ENCODE peak calls at places on chromosome 20, in ten cellular contexts. F is kidney epithelial cell; N is cardiac muscle cell; O is astrocyte; P is colonic mucosa; Z is GM23248; S is pancreas; V is fibroblast of lung; L is aorta; C is CD4-positive, alpha-beta memory T cell. H is an unnamed sample. For H3K27me3, the result is how much of the 10 kb centered on the place peaks cover.

GRCh38 chr20:32737371-32738223 is 5.7 kb downstream of the COMMD7 start:
- DNase-seq in F (no peak), N (no peak), O (peak), P (no peak), Z (peak), S (no peak), V (peak), L (no peak), C (peak), H (no peak)

GRCh38 chr20:54643761-54644160 is 168.4 kb downstream of the DOK5 start:
- DNase-seq in F (peak), N (no peak), O (peak), P (no peak), Z (peak), S (peak), V (peak), L (peak), C (no peak), H (no peak)

GRCh38 chr20:23664954-23665353 is 23.9 kb downstream of the CST4 start:
- DNase-seq in F (no peak), N (no peak), O (no peak), P (no peak), Z (no peak), S (no peak), V (no peak), L (no peak), C (no peak), H (no peak)

GRCh38 chr20:10074513-10074912 is 39.7 kb downstream of the ANKEF1 start:
- DNase-seq in F (peak), N (no peak), O (peak), P (no peak), Z (peak), S (no peak), V (peak), L (no peak), C (no peak), H (no peak)

GRCh38 chr20:59650418-59650817 is 46.1 kb downstream of the PHACTR3 start:
- DNase-seq in F (no peak), N (no peak), O (no peak), P (no peak), Z (no peak), S (no peak), V (no peak), L (no peak), C (no peak), H (no peak)

GRCh38 chr20:20491110-20491783 is 123.3 kb downstream of the INSM1 start:
- DNase-seq in F (no peak), N (no peak), O (peak), P (no peak), Z (peak), S (no peak), V (peak), L (no peak), C (no peak), H (no peak)

GRCh38 chr20:19435820-19436219 is 223.4 kb downstream of the SLC24A3 start:
- DNase-seq in F (no peak), N (no peak), O (no peak), P (no peak), Z (no peak), S (no peak), V (no peak), L (no peak), C (no peak), H (no peak)

GRCh38 chr20:19463597-19463996 is 251.2 kb downstream of the SLC24A3 start:
- DNase-seq in F (no peak), N (no peak), O (no peak), P (no peak), Z (no peak), S (no peak), V (no peak), L (no peak), C (no peak), H (peak)

GRCh38 chr20:32111287-32111686 is 1.8 kb downstream of the TM9SF4 start:
- DNase-seq in F (no peak), N (no peak), O (no peak), P (peak), Z (no peak), S (no peak), V (no peak), L (no peak), C (no peak), H (no peak)

GRCh38 chr20:51345601-51346101 is 196.9 kb downstream of the NFATC2 start:
- DNase-seq in F (no peak), N (no peak), O (peak), P (no peak), Z (peak), S (no peak), V (peak), L (no peak), C (no peak), H (no peak)

GRCh38 chr20:36228809-36229208 is 7.5 kb upstream of the AAR2 start:
- DNase-seq in F (no peak), N (no peak), O (no peak), P (no peak), Z (no peak), S (no peak), V (no peak), L (no peak), C (no peak), H (no peak)

GRCh38 chr20:59985864-59986263 is 27.6 kb downstream of the CDH26 start:
- DNase-seq in F (no peak), N (no peak), O (no peak), P (no peak), Z (no peak), S (no peak), V (no peak), L (no peak), C (no peak), H (peak)

GRCh38 chr20:10790013-10790412 is 116.2 kb upstream of the JAG1 start:
- DNase-seq in F (no peak), N (no peak), O (no peak), P (peak), Z (no peak), S (peak), V (no peak), L (no peak), C (no peak), H (no peak)

GRCh38 chr20:14885661-14886060 is 548.2 kb upstream of the FLRT3 start:
- DNase-seq in F (no peak), N (no peak), O (no peak), P (no peak), Z (no peak), S (no peak), V (no peak), L (no peak), C (no peak), H (no peak)

GRCh38 chr20:44733341-44734069 is 12.2 kb upstream of the KCNK15 start:
- DNase-seq in F (no peak), N (peak), O (no peak), P (peak), Z (peak), S (peak), V (peak), L (peak), C (peak), H (peak)

GRCh38 chr20:11130554-11131166 is 456.9 kb upstream of the JAG1 start:
- DNase-seq in F (no peak), N (no peak), O (no peak), P (no peak), Z (no peak), S (no peak), V (no peak), L (no peak), C (no peak), H (no peak)

GRCh38 chr20:19692685-19693119 is 65.4 kb upstream of the RIN2 start:
- DNase-seq in F (peak), N (peak), O (peak), P (peak), Z (peak), S (peak), V (peak), L (peak), C (peak), H (peak)

GRCh38 chr20:13586133-13586532 is 52.6 kb downstream of the TASP1 start:
- DNase-seq in F (no peak), N (no peak), O (no peak), P (no peak), Z (no peak), S (no peak), V (no peak), L (no peak), C (no peak), H (no peak)

GRCh38 chr20:9093203-9093962 is 24.5 kb downstream of the PLCB4 start:
- DNase-seq in F (no peak), N (no peak), O (no peak), P (no peak), Z (no peak), S (no peak), V (peak), L (no peak), C (no peak), H (no peak)

GRCh38 chr20:24657878-24658620 is 188.6 kb downstream of the SYNDIG1 start:
- DNase-seq in F (no peak), N (no peak), O (peak), P (no peak), Z (no peak), S (no peak), V (peak), L (no peak), C (no peak), H (no peak)

GRCh38 chr20:32626859-32627636 is 41.9 kb upstream of the NOL4L start:
- DNase-seq in F (no peak), N (no peak), O (no peak), P (no peak), Z (peak), S (peak), V (no peak), L (no peak), C (peak), H (peak)

GRCh38 chr20:25136643-25137559 is 55.0 kb upstream of the VSX1 start:
- DNase-seq in F (peak), N (no peak), O (peak), P (peak), Z (peak), S (peak), V (peak), L (peak), C (no peak), H (no peak)

GRCh38 chr20:24495266-24495665 is 25.8 kb downstream of the SYNDIG1 start:
- DNase-seq in F (no peak), N (no peak), O (no peak), P (no peak), Z (no peak), S (no peak), V (no peak), L (peak), C (no peak), H (no peak)

GRCh38 chr20:38623061-38623460 is 21.5 kb downstream of the ARHGAP40 start:
- DNase-seq in F (no peak), N (no peak), O (no peak), P (no peak), Z (no peak), S (no peak), V (peak), L (no peak), C (no peak), H (no peak)

GRCh38 chr20:44952731-44953130 is 7.5 kb downstream of the TOMM34 start:
- DNase-seq in F (no peak), N (no peak), O (no peak), P (no peak), Z (no peak), S (no peak), V (no peak), L (no peak), C (no peak), H (no peak)

GRCh38 chr20:23995905-23996666 is 7.5 kb upstream of the GGTLC1 start:
- DNase-seq in F (no peak), N (peak), O (no peak), P (peak), Z (peak), S (peak), V (peak), L (peak), C (peak), H (no peak)

GRCh38 chr20:43293068-43293786 is 103.5 kb upstream of the PTPRT start:
- DNase-seq in F (no peak), N (no peak), O (no peak), P (no peak), Z (no peak), S (no peak), V (no peak), L (no peak), C (no peak), H (no peak)

GRCh38 chr20:46060301-46060881 is 29.4 kb downstream of the NCOA5 start:
- DNase-seq in F (no peak), N (no peak), O (no peak), P (no peak), Z (no peak), S (no peak), V (no peak), L (no peak), C (no peak), H (no peak)

GRCh38 chr20:14454296-14454695 is 116.9 kb upstream of the FLRT3 start:
- DNase-seq in F (no peak), N (no peak), O (no peak), P (no peak), Z (no peak), S (no peak), V (no peak), L (no peak), C (no peak), H (no peak)

GRCh38 chr20:35054804-35055203 is 37.8 kb downstream of the TRPC4AP start:
- DNase-seq in F (no peak), N (peak), O (no peak), P (no peak), Z (no peak), S (no peak), V (no peak), L (no peak), C (no peak), H (no peak)

GRCh38 chr20:22597303-22597702 is 12.9 kb upstream of the FOXA2 start:
- DNase-seq in F (no peak), N (no peak), O (no peak), P (no peak), Z (no peak), S (no peak), V (no peak), L (no peak), C (no peak), H (no peak)

GRCh38 chr20:45313943-45314342 is 5.8 kb upstream of the MATN4 start:
- DNase-seq in F (no peak), N (no peak), O (no peak), P (no peak), Z (no peak), S (no peak), V (no peak), L (peak), C (no peak), H (no peak)

GRCh38 chr20:50314936-50315335 is 124.3 kb downstream of the CEBPB start:
- DNase-seq in F (no peak), N (no peak), O (no peak), P (no peak), Z (no peak), S (no peak), V (no peak), L (peak), C (no peak), H (no peak)
- H3K27me3 ChIP-seq in F (under half), N (under half), O (under half), P (under half), Z (under half), S (under half), V (under half), L (under half), C (under half), H (under half)

DNA sequence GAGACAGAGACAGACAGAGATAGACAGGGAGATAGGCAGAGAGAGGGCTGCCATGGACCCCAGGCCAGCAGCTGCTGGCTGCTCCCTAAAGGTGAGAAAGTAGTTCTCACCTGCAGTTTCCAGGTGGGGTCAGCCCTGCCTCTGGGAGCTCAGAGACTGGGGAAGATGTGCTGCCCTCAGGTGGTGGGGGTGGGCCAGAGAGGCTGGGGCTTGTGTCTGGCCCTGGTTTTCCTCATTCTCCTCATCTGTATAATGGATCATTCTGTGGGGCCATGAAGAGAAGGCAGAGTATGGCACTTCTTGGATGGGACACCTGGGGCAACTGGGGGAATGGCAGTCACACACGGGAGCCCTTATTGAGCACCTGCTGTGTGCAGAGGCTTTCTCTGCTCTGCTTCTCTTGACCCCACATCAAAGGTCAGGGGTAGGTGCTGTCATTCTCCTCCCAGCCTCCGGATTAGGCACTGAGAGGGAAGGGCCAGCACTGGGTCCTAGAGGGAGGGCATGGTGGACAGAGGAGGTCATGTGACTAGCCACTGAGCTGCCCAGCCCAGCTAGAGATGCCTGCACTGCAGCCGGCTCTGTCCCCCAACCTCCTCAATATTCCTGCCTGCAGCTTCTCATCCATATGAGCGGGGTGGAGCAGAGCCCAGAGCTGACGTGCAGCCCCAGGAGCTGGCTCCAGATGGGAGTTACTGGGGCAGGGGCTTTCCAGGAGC is 4.1 kb downstream of the ANGPT4 start:
- DNase-seq in F (no peak), N (no peak), O (no peak), P (no peak), Z (no peak), S (no peak), V (no peak), L (no peak), C (peak), H (peak)
- H3K27me3 ChIP-seq in F (under half), N (under half), O (under half), P (under half), Z (under half), S (under half), V (under half), L (under half), C (under half), H (under half)

DNA sequence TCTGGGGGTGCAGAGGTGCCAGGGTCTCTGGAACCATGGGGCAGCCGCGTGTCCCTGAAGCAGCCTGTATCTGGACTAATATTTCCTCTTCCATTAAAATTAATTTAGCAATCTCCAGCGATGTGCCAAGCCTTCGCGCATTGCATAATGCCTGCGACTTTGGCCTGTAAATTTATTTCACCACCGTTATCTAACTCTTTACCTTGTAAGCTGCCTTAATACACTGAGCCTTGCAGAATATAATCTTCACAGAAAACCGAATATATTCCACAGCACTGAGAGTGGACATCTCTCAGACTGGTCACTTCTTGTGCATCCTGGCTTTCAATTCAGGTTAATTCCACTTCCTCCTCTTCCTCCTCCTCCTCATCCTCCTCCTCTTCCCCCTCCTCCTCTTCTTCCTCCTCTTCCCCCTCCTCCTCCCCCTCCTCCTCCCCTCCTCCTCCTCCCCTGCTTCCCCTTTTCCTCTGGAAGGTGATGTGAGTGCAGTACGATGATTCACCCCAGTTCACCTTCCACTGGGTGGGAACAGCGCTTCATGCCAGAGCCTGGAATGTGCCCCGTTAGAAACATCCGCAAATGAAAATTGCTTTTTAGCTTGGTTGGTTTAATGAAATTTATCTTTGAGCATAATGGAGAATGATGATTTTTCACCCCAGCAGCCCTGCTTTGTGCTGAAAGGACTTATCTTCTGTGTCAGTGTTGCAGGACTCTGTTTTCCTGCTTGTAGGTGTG is 101.4 kb downstream of the CDH4 start:
- DNase-seq in F (peak), N (no peak), O (peak), P (no peak), Z (peak), S (no peak), V (peak), L (no peak), C (no peak), H (no peak)
- H3K27me3 ChIP-seq in F (under half), N (under half), O (under half), P (under half), Z (under half), S (under half), V (under half), L (under half), C (under half), H (under half)

DNA sequence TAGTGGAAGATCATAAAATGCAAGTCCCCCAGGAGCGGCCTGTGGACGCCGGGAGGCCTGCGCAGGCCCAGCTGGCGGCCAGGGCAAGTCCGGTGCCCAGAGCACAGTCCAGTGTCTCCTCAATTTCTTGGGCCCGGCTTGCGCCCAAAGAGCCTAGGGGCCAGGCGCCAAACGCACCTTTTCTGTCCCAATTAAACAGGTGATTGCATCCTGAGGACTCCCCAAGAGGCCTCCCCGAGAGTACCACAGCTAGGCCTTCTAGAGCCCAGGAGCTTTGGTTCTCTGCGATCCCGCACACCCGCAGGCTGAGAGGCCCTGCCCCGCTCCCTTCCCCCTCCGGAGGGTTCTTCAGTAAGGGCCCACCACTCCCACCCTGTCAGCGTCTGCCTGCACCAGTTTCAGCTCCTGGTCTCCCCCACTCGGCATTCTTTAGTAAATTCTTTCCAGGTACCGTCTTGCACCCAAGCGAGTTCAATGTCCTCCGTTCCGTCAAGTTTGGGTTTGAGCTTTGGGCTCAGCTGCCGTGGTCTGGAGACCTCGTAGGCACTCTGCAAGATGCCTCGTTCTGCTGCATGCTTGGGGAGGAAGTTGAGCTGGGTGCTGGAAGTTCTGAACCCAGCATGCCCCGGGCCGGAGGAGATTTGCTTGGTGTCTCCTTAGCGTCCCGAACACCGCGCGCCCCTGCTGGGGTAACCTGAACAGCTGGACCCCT is 3.9 kb upstream of the NKX2-2 start:
- DNase-seq in F (no peak), N (no peak), O (no peak), P (no peak), Z (no peak), S (no peak), V (no peak), L (no peak), C (no peak), H (peak)
- H3K27me3 ChIP-seq in F (half or more), N (half or more), O (half or more), P (half or more), Z (half or more), S (under half), V (half or more), L (under half), C (half or more), H (half or more)

H was measured in H7.